ENCODE peak calls at places on chromosome 15, in seven cellular contexts. F is WTC11, X is HCT116, H is GM12878, T is K562, I is H1, S is HepG2. P is an unnamed sample.
A peak's percentile ranks its signal among the peaks of the same experiment; 100 is the strongest.

GRCh38 chr15:81126887-81127286 is 7.2 kb upstream of the CFAP161 start:
- DNase-seq in F (no peak), X (no peak), H (no peak), T (no peak), I (no peak), S (no peak), P (no peak)

GRCh38 chr15:90665288-90666134 is 51.6 kb upstream of the BLM start:
- DNase-seq in F (peak; percentile 57), X (peak; percentile 41), H (peak; percentile 74), T (peak; percentile 80), I (no peak), S (peak; percentile 21), P (peak; percentile 56)

GRCh38 chr15:69451951-69452701 is 492 bp upstream of the RPLP1 start:
- DNase-seq in F (no peak), X (no peak), H (no peak), T (peak; percentile 44), I (no peak), S (peak; percentile 92), P (peak; percentile 36)

GRCh38 chr15:48250640-48251076 is 44.6 kb downstream of the SLC12A1 start:
- DNase-seq in F (peak; percentile 28), X (peak; percentile 51), H (peak; percentile 17), T (peak; percentile 24), I (peak; percentile 5), S (peak; percentile 25), P (peak; percentile 29)

GRCh38 chr15:61835476-61836106 is 224.7 kb downstream of the VPS13C start:
- DNase-seq in F (peak; percentile 81), X (peak; percentile 21), H (no peak), T (peak; percentile 76), I (peak; percentile 56), S (peak; percentile 35), P (peak; percentile 60)

GRCh38 chr15:79091204-79091867 is 756 bp upstream of the RASGRF1 start:
- DNase-seq in F (peak; percentile 51), X (no peak), H (no peak), T (no peak), I (no peak), S (no peak), P (peak; percentile 61)

GRCh38 chr15:27025411-27026051 is 54.5 kb downstream of the GABRG3 start:
- DNase-seq in F (no peak), X (no peak), H (no peak), T (no peak), I (no peak), S (no peak), P (no peak)

GRCh38 chr15:91516866-91517265 is 336.6 kb upstream of the SLCO3A1 start:
- DNase-seq in F (no peak), X (no peak), H (no peak), T (no peak), I (no peak), S (no peak), P (no peak)

GRCh38 chr15:50907866-50908208 is 646 bp upstream of the AP4E1 start:
- DNase-seq in F (peak; percentile 38), X (peak; percentile 15), H (no peak), T (no peak), I (no peak), S (peak; percentile 44), P (no peak)

GRCh38 chr15:56929389-56929788 is 10.9 kb downstream of the TCF12 start:
- DNase-seq in F (no peak), X (no peak), H (no peak), T (peak; percentile 18), I (no peak), S (no peak), P (no peak)

GRCh38 chr15:24933716-24934115 is 21.1 kb upstream of the SNRPN start:
- DNase-seq in F (no peak), X (no peak), H (no peak), T (no peak), I (no peak), S (no peak), P (no peak)

DNA sequence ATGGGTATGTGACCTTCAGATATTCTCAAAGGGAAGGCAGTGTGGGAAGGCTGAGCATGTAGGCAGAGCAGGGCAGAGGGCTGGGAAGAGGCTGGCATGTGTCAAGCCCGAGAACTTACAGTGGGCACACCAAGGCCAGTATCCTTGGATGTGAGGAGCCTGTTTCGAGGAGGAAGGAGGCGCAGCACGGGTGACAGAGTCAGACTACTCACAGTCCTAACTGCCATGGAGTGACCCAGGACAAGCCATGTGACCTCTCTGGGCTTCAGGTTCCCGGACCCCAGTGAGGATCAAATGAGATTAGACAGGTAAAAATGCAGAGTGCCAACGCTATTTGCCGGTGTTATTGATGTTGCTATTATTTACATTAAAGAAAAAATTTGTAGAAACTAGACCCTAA is 65.3 kb downstream of the NSMCE3 start:
- DNase-seq in F (no peak), X (no peak), H (no peak), T (no peak), I (no peak), S (no peak), P (no peak)
- TF ChIP-seq SP1 in F (no peak), X (no peak), H (no peak), T (no peak), I (no peak), S (no peak), P (no peak)

GRCh38 chr15:73797366-73798158 is 44.4 kb upstream of the INSYN1 start:
- DNase-seq in F (no peak), X (no peak), H (no peak), T (no peak), I (no peak), S (no peak), P (no peak)
- TF ChIP-seq SP1 in F (no peak), X (no peak), H (no peak), T (no peak), I (no peak), S (no peak), P (no peak)

GRCh38 chr15:82900511-82900910 is 52.0 kb downstream of the HOMER2 start:
- DNase-seq in F (no peak), X (no peak), H (no peak), T (no peak), I (no peak), S (no peak), P (no peak)
- TF ChIP-seq SP1 in F (no peak), X (no peak), H (no peak), T (no peak), I (no peak), S (no peak), P (no peak)

GRCh38 chr15:87712211-87712610 is 544.3 kb downstream of the NTRK3 start:
- DNase-seq in F (no peak), X (no peak), H (no peak), T (no peak), I (no peak), S (no peak), P (no peak)
- TF ChIP-seq SP1 in F (no peak), X (no peak), H (no peak), T (no peak), I (no peak), S (no peak), P (no peak)

GRCh38 chr15:39213385-39213840 is 367.5 kb upstream of the THBS1 start:
- DNase-seq in F (peak; percentile 89), X (peak; percentile 84), H (no peak), T (peak; percentile 26), I (peak; percentile 88), S (peak; percentile 94), P (no peak)
- TF ChIP-seq SP1 in F (no peak), X (peak; percentile 35), H (no peak), T (no peak), I (peak; percentile 81), S (no peak), P (no peak)

DNA sequence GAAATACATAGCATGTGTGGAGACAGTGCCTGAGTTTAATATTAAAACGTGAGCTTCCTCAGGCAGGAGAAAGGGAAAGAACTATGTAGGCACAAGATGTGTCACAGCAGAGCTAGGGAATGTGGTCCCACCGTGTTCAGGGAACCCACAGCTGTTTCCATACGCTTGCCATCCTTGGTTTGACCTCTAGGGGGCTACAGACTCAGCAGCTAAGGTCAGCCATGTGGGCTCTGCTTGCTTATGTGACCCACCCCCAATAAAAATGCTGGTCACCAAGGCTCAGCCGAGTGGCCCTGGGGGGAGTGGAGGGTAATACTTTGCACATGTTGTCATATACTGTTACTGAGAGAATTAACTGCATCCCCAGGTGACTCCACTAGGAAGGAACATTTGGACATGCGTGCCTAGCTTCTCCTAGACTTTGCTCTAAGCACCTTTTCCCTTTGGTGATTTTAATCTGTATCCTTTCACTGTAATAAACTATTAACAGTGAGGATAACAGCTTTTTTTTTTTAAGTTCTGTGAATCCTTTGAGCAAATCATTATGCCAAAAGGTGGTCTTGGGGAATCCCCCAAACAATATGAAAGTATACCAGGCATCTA is 3.3 kb downstream of the TUBGCP5 start:
- DNase-seq in F (peak; percentile 80), X (peak; percentile 54), H (no peak), T (peak; percentile 70), I (no peak), S (peak; percentile 62), P (peak; percentile 58)
- TF ChIP-seq SP1 in F (no peak), X (no peak), H (no peak), T (no peak), I (no peak), S (no peak), P (no peak)